ENCODE peak calls at places on chromosomes 16 and 17, in six cellular contexts. One of them, this sample, is unnamed.

GRCh38 chr16:64864232-64864803 is 257.5 kb downstream of the CDH11 start:
- DNase-seq in HepG2: no peak
- DNase-seq in GM23248: peak; percentile 94
- DNase-seq in HCT116: no peak
- DNase-seq in mammary epithelial cell: peak; percentile 10
- DNase-seq in PC-3: peak; percentile 76
- DNase-seq in this sample: peak; percentile 70

GRCh38 chr17:72588961-72589360 is 468.1 kb downstream of the SOX9 start:
- DNase-seq in PC-3: peak; percentile 98
- DNase-seq in GM23248: no peak
- DNase-seq in mammary epithelial cell: peak; percentile 97
- DNase-seq in HepG2: peak; percentile 67
- DNase-seq in HCT116: peak; percentile 87
- DNase-seq in this sample: no peak

GRCh38 chr17:47866941-47867340 is 16.0 kb upstream of the SP6 start:
- DNase-seq in PC-3: no peak
- DNase-seq in GM23248: no peak
- DNase-seq in mammary epithelial cell: peak; percentile 60
- DNase-seq in HCT116: no peak
- DNase-seq in HepG2: no peak
- DNase-seq in this sample: no peak

GRCh38 chr16:4682616-4683254 is 10.6 kb upstream of the NUDT16L1 start:
- DNase-seq in HepG2: peak; percentile 65
- DNase-seq in mammary epithelial cell: peak; percentile 44
- DNase-seq in HCT116: no peak
- DNase-seq in GM23248: peak; percentile 30
- DNase-seq in PC-3: peak; percentile 54
- DNase-seq in this sample: peak; percentile 35

GRCh38 chr17:10019941-10020403 is 114.9 kb upstream of the RCVRN start:
- DNase-seq in HepG2: no peak
- DNase-seq in mammary epithelial cell: no peak
- DNase-seq in PC-3: no peak
- DNase-seq in GM23248: no peak
- DNase-seq in HCT116: no peak
- DNase-seq in this sample: no peak

GRCh38 chr16:56950881-56951771 is 10.6 kb upstream of the CETP start:
- DNase-seq in mammary epithelial cell: peak; percentile 16
- DNase-seq in HCT116: no peak
- DNase-seq in GM23248: peak; percentile 83
- DNase-seq in PC-3: peak; percentile 23
- DNase-seq in HepG2: peak; percentile 61
- DNase-seq in this sample: peak; percentile 64

GRCh38 chr16:7513429-7513828 is 180.8 kb downstream of the RBFOX1 start:
- DNase-seq in PC-3: no peak
- DNase-seq in GM23248: no peak
- DNase-seq in HepG2: peak; percentile 13
- DNase-seq in HCT116: no peak
- DNase-seq in mammary epithelial cell: no peak
- DNase-seq in this sample: peak; percentile 44

GRCh38 chr17:419073-419735 is 66.6 kb upstream of the RPH3AL start:
- DNase-seq in mammary epithelial cell: no peak
- DNase-seq in GM23248: no peak
- DNase-seq in HCT116: no peak
- DNase-seq in HepG2: peak; percentile 80
- DNase-seq in PC-3: no peak
- DNase-seq in this sample: no peak

GRCh38 chr17:74335529-74336062 is 9.6 kb downstream of the KIF19 start:
- DNase-seq in HCT116: no peak
- DNase-seq in GM23248: no peak
- DNase-seq in HepG2: no peak
- DNase-seq in PC-3: no peak
- DNase-seq in mammary epithelial cell: no peak
- DNase-seq in this sample: no peak

GRCh38 chr16:89922884-89923639 is at the start of gene TUBB3:
- DNase-seq in PC-3: peak; percentile 78
- DNase-seq in HepG2: peak; percentile 73
- DNase-seq in HCT116: peak; percentile 56
- DNase-seq in GM23248: peak; percentile 94
- DNase-seq in mammary epithelial cell: peak; percentile 72
- DNase-seq in this sample: peak; percentile 92

GRCh38 chr16:30187971-30188561 is 4.7 kb downstream of the CORO1A start:
- DNase-seq in HCT116: no peak
- DNase-seq in GM23248: no peak
- DNase-seq in HepG2: no peak
- DNase-seq in PC-3: no peak
- DNase-seq in mammary epithelial cell: no peak
- DNase-seq in this sample: no peak

GRCh38 chr16:89209522-89210044 is 7.9 kb upstream of the ZNF778 start:
- DNase-seq in GM23248: no peak
- DNase-seq in HCT116: no peak
- DNase-seq in mammary epithelial cell: no peak
- DNase-seq in HepG2: no peak
- DNase-seq in PC-3: no peak
- DNase-seq in this sample: no peak

GRCh38 chr17:9715503-9716016 is 70.2 kb downstream of the USP43 start:
- DNase-seq in mammary epithelial cell: no peak
- DNase-seq in HCT116: no peak
- DNase-seq in GM23248: no peak
- DNase-seq in PC-3: no peak
- DNase-seq in HepG2: no peak
- DNase-seq in this sample: no peak

GRCh38 chr16:71499775-71500364 is 10.7 kb upstream of the ZNF19 start:
- DNase-seq in PC-3: peak; percentile 71
- DNase-seq in HCT116: peak; percentile 57
- DNase-seq in mammary epithelial cell: peak; percentile 37
- DNase-seq in HepG2: peak; percentile 68
- DNase-seq in GM23248: peak; percentile 71
- DNase-seq in this sample: peak; percentile 67

GRCh38 chr16:67470314-67470713 is 10.6 kb downstream of the ATP6V0D1 start:
- DNase-seq in HepG2: no peak
- DNase-seq in GM23248: no peak
- DNase-seq in PC-3: no peak
- DNase-seq in HCT116: no peak
- DNase-seq in mammary epithelial cell: no peak
- DNase-seq in this sample: no peak

GRCh38 chr17:61250335-61250890 is 149.2 kb upstream of the TBX2 start:
- DNase-seq in HCT116: no peak
- DNase-seq in mammary epithelial cell: no peak
- DNase-seq in PC-3: peak; percentile 30
- DNase-seq in GM23248: peak; percentile 64
- DNase-seq in HepG2: no peak
- DNase-seq in this sample: no peak

GRCh38 chr16:56279132-56279531 is 87.8 kb downstream of the GNAO1 start:
- DNase-seq in GM23248: no peak
- DNase-seq in mammary epithelial cell: no peak
- DNase-seq in PC-3: peak; percentile 26
- DNase-seq in HepG2: no peak
- DNase-seq in HCT116: no peak
- DNase-seq in this sample: no peak

GRCh38 chr17:40530988-40531971 is 29.9 kb upstream of the TNS4 start:
- DNase-seq in GM23248: no peak
- DNase-seq in PC-3: no peak
- DNase-seq in HCT116: no peak
- DNase-seq in mammary epithelial cell: no peak
- DNase-seq in HepG2: no peak
- DNase-seq in this sample: no peak

GRCh38 chr17:9090641-9091096 is 69.4 kb downstream of the NTN1 start:
- DNase-seq in GM23248: peak; percentile 6
- DNase-seq in mammary epithelial cell: no peak
- DNase-seq in HepG2: no peak
- DNase-seq in PC-3: no peak
- DNase-seq in HCT116: no peak
- DNase-seq in this sample: no peak

GRCh38 chr16:23635958-23636357 is 5.2 kb downstream of the PALB2 start:
- DNase-seq in HCT116: no peak
- DNase-seq in HepG2: no peak
- DNase-seq in GM23248: peak; percentile 5
- DNase-seq in mammary epithelial cell: no peak
- DNase-seq in PC-3: no peak
- DNase-seq in this sample: no peak
- H3K4me1 ChIP-seq in HCT116: peaks cover 13% of the 10 kb centered on the region
- H3K4me1 ChIP-seq in HepG2: peaks cover 16% of the 10 kb centered on the region
- H3K4me1 ChIP-seq in GM23248: peaks cover 7% of the 10 kb centered on the region
- H3K4me1 ChIP-seq in mammary epithelial cell: peaks cover 7% of the 10 kb centered on the region
- H3K4me1 ChIP-seq in PC-3: peaks cover 7% of the 10 kb centered on the region
- H3K4me1 ChIP-seq in this sample: peaks cover 5% of the 10 kb centered on the region

GRCh38 chr16:23865853-23866252 is 30.1 kb downstream of the PRKCB start:
- DNase-seq in GM23248: no peak
- DNase-seq in HCT116: no peak
- DNase-seq in PC-3: no peak
- DNase-seq in mammary epithelial cell: no peak
- DNase-seq in HepG2: no peak
- DNase-seq in this sample: no peak

GRCh38 chr16:23867566-23867965 is 31.8 kb downstream of the PRKCB start:
- DNase-seq in PC-3: no peak
- DNase-seq in GM23248: no peak
- DNase-seq in HCT116: no peak
- DNase-seq in HepG2: no peak
- DNase-seq in mammary epithelial cell: no peak
- DNase-seq in this sample: peak; percentile 50

GRCh38 chr16:23866628-23867027 is 30.8 kb downstream of the PRKCB start:
- DNase-seq in HepG2: no peak
- DNase-seq in HCT116: no peak
- DNase-seq in mammary epithelial cell: no peak
- DNase-seq in PC-3: no peak
- DNase-seq in GM23248: no peak
- DNase-seq in this sample: peak; percentile 92

GRCh38 chr16:23871924-23872323 is 36.1 kb downstream of the PRKCB start:
- DNase-seq in HepG2: no peak
- DNase-seq in GM23248: no peak
- DNase-seq in mammary epithelial cell: no peak
- DNase-seq in HCT116: no peak
- DNase-seq in PC-3: no peak
- DNase-seq in this sample: no peak

DNA sequence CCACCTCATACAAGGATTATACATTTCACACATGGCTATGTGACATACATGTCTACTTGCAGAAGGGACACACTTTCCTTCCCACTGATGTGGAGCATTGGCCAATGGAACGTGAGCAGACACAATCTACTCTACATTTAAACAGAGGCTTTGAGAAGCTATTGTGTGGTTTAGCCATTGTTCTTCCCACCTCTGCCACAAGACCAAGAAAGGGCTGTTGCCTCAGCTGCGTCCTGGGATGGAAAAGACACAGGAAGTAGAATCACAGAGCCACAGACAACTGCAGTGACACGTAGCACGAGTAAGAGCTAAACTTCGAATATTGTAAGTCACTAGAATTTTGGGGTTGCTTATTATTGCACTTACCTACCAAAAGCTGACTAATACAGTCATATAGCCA is 33.3 kb downstream of the PRKCB start:
- DNase-seq in HCT116: no peak
- DNase-seq in HepG2: no peak
- DNase-seq in PC-3: no peak
- DNase-seq in GM23248: no peak
- DNase-seq in mammary epithelial cell: no peak
- DNase-seq in this sample: no peak
- TF ChIP-seq EZH2 in HCT116: no peak
- TF ChIP-seq EZH2 in HepG2: no peak
- TF ChIP-seq EZH2 in PC-3: no peak
- TF ChIP-seq EZH2 in GM23248: no peak
- TF ChIP-seq EZH2 in mammary epithelial cell: no peak
- TF ChIP-seq EZH2 in this sample: no peak

GRCh38 chr16:75921281-75921680 is 195.0 kb upstream of the CPHXL start:
- DNase-seq in HCT116: no peak
- DNase-seq in HepG2: no peak
- DNase-seq in GM23248: no peak
- DNase-seq in mammary epithelial cell: no peak
- DNase-seq in PC-3: no peak
- DNase-seq in this sample: no peak

GRCh38 chr16:75927824-75928223 is 201.5 kb upstream of the CPHXL start:
- DNase-seq in HCT116: no peak
- DNase-seq in GM23248: no peak
- DNase-seq in HepG2: no peak
- DNase-seq in PC-3: no peak
- DNase-seq in mammary epithelial cell: no peak
- DNase-seq in this sample: no peak

GRCh38 chr16:75919664-75920063 is 193.4 kb upstream of the CPHXL start:
- DNase-seq in GM23248: no peak
- DNase-seq in PC-3: no peak
- DNase-seq in HCT116: no peak
- DNase-seq in HepG2: no peak
- DNase-seq in mammary epithelial cell: no peak
- DNase-seq in this sample: no peak

GRCh38 chr16:75924397-75924796 is 198.1 kb upstream of the CPHXL start:
- DNase-seq in mammary epithelial cell: no peak
- DNase-seq in HepG2: no peak
- DNase-seq in HCT116: no peak
- DNase-seq in GM23248: no peak
- DNase-seq in PC-3: no peak
- DNase-seq in this sample: no peak

GRCh38 chr16:75922250-75922649 is 196.0 kb upstream of the CPHXL start:
- DNase-seq in mammary epithelial cell: no peak
- DNase-seq in HCT116: no peak
- DNase-seq in HepG2: no peak
- DNase-seq in GM23248: no peak
- DNase-seq in PC-3: no peak
- DNase-seq in this sample: no peak
- H3K4me1 ChIP-seq in mammary epithelial cell: peaks cover 4% of the 10 kb centered on the region
- H3K4me1 ChIP-seq in HCT116: no peaks in the 10 kb centered on the region
- H3K4me1 ChIP-seq in HepG2: no peaks in the 10 kb centered on the region
- H3K4me1 ChIP-seq in GM23248: no peaks in the 10 kb centered on the region
- H3K4me1 ChIP-seq in PC-3: no peaks in the 10 kb centered on the region
- H3K4me1 ChIP-seq in this sample: no peaks in the 10 kb centered on the region

GRCh38 chr17:18370761-18371160 is 6.8 kb upstream of the EVPLL start:
- DNase-seq in mammary epithelial cell: no peak
- DNase-seq in GM23248: no peak
- DNase-seq in HCT116: no peak
- DNase-seq in HepG2: no peak
- DNase-seq in PC-3: no peak
- DNase-seq in this sample: no peak

GRCh38 chr17:18374216-18374615 is 3.4 kb upstream of the EVPLL start:
- DNase-seq in HCT116: no peak
- DNase-seq in PC-3: peak; percentile 9
- DNase-seq in mammary epithelial cell: no peak
- DNase-seq in GM23248: no peak
- DNase-seq in HepG2: no peak
- DNase-seq in this sample: no peak

GRCh38 chr17:18371455-18371854 is 6.1 kb upstream of the EVPLL start:
- DNase-seq in PC-3: no peak
- DNase-seq in GM23248: no peak
- DNase-seq in HepG2: no peak
- DNase-seq in HCT116: no peak
- DNase-seq in mammary epithelial cell: no peak
- DNase-seq in this sample: no peak

GRCh38 chr17:18364166-18364565 is 816 bp upstream of the SHMT1 start:
- DNase-seq in mammary epithelial cell: no peak
- DNase-seq in HCT116: no peak
- DNase-seq in HepG2: no peak
- DNase-seq in PC-3: no peak
- DNase-seq in GM23248: no peak
- DNase-seq in this sample: no peak

DNA sequence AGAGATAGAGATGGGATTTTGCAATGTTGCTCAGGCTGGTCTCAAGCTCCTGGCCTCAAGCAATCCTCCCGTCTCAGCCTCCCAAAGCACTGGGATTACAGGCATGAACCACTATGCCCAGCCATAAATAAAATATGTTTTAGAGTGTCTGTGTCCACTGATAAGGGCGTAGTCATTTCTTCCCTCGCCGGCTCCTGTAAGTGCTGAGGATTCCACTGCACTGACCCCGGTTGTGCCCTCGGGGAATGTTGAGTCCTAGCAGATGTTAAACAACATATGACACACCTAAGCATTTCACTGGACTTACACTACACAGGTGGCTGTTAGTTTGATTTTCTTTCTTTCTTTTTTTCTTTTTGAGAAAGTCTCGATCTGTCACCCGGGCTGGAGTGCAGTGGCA is 5.6 kb upstream of the SHMT1 start:
- DNase-seq in HCT116: no peak
- DNase-seq in PC-3: peak; percentile 69
- DNase-seq in mammary epithelial cell: peak; percentile 33
- DNase-seq in GM23248: no peak
- DNase-seq in HepG2: no peak
- DNase-seq in this sample: no peak
- TF ChIP-seq EZH2 in HCT116: no peak
- TF ChIP-seq EZH2 in PC-3: no peak
- TF ChIP-seq EZH2 in mammary epithelial cell: no peak
- TF ChIP-seq EZH2 in GM23248: no peak
- TF ChIP-seq EZH2 in HepG2: no peak
- TF ChIP-seq EZH2 in this sample: no peak

This sample was measured in A673.